ENCODE peak calls at places on chromosomes 3 and 15, in seven cellular contexts. One of them, this sample, is unnamed.

GRCh38 chr3:124701687-124702086 is 28.6 kb upstream of the UMPS start:
- DNase-seq in GDM1: no peak
- DNase-seq in ovary: no peak
- DNase-seq in OCI-LY7: no peak
- DNase-seq in naive thymus-derived CD4-positive, alpha-beta T cell: no peak
- DNase-seq in AG04450: peak
- DNase-seq in aorta: no peak
- DNase-seq in this sample: no peak

GRCh38 chr3:12155833-12156232 is 2.9 kb downstream of the TIMP4 start:
- DNase-seq in GDM1: no peak
- DNase-seq in ovary: no peak
- DNase-seq in OCI-LY7: no peak
- DNase-seq in naive thymus-derived CD4-positive, alpha-beta T cell: no peak
- DNase-seq in AG04450: no peak
- DNase-seq in aorta: no peak
- DNase-seq in this sample: no peak

GRCh38 chr15:82570721-82571519 is 30.7 kb upstream of the RPS17 start:
- DNase-seq in GDM1: no peak
- DNase-seq in ovary: no peak
- DNase-seq in OCI-LY7: no peak
- DNase-seq in naive thymus-derived CD4-positive, alpha-beta T cell: no peak
- DNase-seq in AG04450: no peak
- DNase-seq in aorta: peak
- DNase-seq in this sample: no peak

GRCh38 chr3:132593241-132593949 is 3.7 kb upstream of the ACKR4 start:
- DNase-seq in GDM1: no peak
- DNase-seq in ovary: no peak
- DNase-seq in OCI-LY7: no peak
- DNase-seq in naive thymus-derived CD4-positive, alpha-beta T cell: no peak
- DNase-seq in AG04450: no peak
- DNase-seq in aorta: no peak
- DNase-seq in this sample: no peak

GRCh38 chr15:35958021-35958420 is 412.1 kb upstream of the DPH6 start:
- DNase-seq in GDM1: no peak
- DNase-seq in ovary: no peak
- DNase-seq in OCI-LY7: no peak
- DNase-seq in naive thymus-derived CD4-positive, alpha-beta T cell: no peak
- DNase-seq in AG04450: no peak
- DNase-seq in aorta: no peak
- DNase-seq in this sample: no peak

GRCh38 chr15:41899854-41900442 is 6.1 kb upstream of the SPTBN5 start:
- DNase-seq in GDM1: no peak
- DNase-seq in ovary: no peak
- DNase-seq in OCI-LY7: no peak
- DNase-seq in naive thymus-derived CD4-positive, alpha-beta T cell: no peak
- DNase-seq in AG04450: no peak
- DNase-seq in aorta: no peak
- DNase-seq in this sample: no peak

GRCh38 chr15:40536501-40536900 is 28.3 kb downstream of the CCDC32 start:
- DNase-seq in GDM1: no peak
- DNase-seq in ovary: peak
- DNase-seq in OCI-LY7: no peak
- DNase-seq in naive thymus-derived CD4-positive, alpha-beta T cell: no peak
- DNase-seq in AG04450: peak
- DNase-seq in aorta: no peak
- DNase-seq in this sample: no peak

GRCh38 chr15:25710184-25710583 is 152.9 kb downstream of the ATP10A start:
- DNase-seq in GDM1: no peak
- DNase-seq in ovary: no peak
- DNase-seq in OCI-LY7: peak
- DNase-seq in naive thymus-derived CD4-positive, alpha-beta T cell: no peak
- DNase-seq in AG04450: no peak
- DNase-seq in aorta: no peak
- DNase-seq in this sample: no peak

GRCh38 chr3:97960561-97961275 is 11.5 kb downstream of the RIOX2 start:
- DNase-seq in GDM1: no peak
- DNase-seq in ovary: no peak
- DNase-seq in OCI-LY7: no peak
- DNase-seq in naive thymus-derived CD4-positive, alpha-beta T cell: no peak
- DNase-seq in AG04450: no peak
- DNase-seq in aorta: no peak
- DNase-seq in this sample: no peak

GRCh38 chr3:186664119-186664495 is 1.7 kb upstream of the HRG start:
- DNase-seq in GDM1: no peak
- DNase-seq in ovary: no peak
- DNase-seq in OCI-LY7: no peak
- DNase-seq in naive thymus-derived CD4-positive, alpha-beta T cell: no peak
- DNase-seq in AG04450: no peak
- DNase-seq in aorta: no peak
- DNase-seq in this sample: no peak

GRCh38 chr15:31870336-31871158 is 159.8 kb upstream of the CHRNA7 start:
- DNase-seq in GDM1: peak
- DNase-seq in ovary: peak
- DNase-seq in OCI-LY7: peak
- DNase-seq in naive thymus-derived CD4-positive, alpha-beta T cell: peak
- DNase-seq in AG04450: no peak
- DNase-seq in aorta: peak
- DNase-seq in this sample: peak

GRCh38 chr15:92848852-92849598 is 51.1 kb upstream of the CHD2 start:
- DNase-seq in GDM1: no peak
- DNase-seq in ovary: no peak
- DNase-seq in OCI-LY7: peak
- DNase-seq in naive thymus-derived CD4-positive, alpha-beta T cell: peak
- DNase-seq in AG04450: peak
- DNase-seq in aorta: no peak
- DNase-seq in this sample: no peak

GRCh38 chr3:13588221-13588701 is 39.3 kb downstream of the FBLN2 start:
- DNase-seq in GDM1: no peak
- DNase-seq in ovary: no peak
- DNase-seq in OCI-LY7: no peak
- DNase-seq in naive thymus-derived CD4-positive, alpha-beta T cell: no peak
- DNase-seq in AG04450: no peak
- DNase-seq in aorta: no peak
- DNase-seq in this sample: no peak

GRCh38 chr15:64096486-64097431 is 977 bp downstream of the SNX1 start:
- DNase-seq in GDM1: no peak
- DNase-seq in ovary: no peak
- DNase-seq in OCI-LY7: peak
- DNase-seq in naive thymus-derived CD4-positive, alpha-beta T cell: no peak
- DNase-seq in AG04450: no peak
- DNase-seq in aorta: no peak
- DNase-seq in this sample: no peak

GRCh38 chr3:54891540-54891897 is 36.3 kb downstream of the LRTM1 start:
- DNase-seq in GDM1: no peak
- DNase-seq in ovary: peak
- DNase-seq in OCI-LY7: no peak
- DNase-seq in naive thymus-derived CD4-positive, alpha-beta T cell: no peak
- DNase-seq in AG04450: peak
- DNase-seq in aorta: peak
- DNase-seq in this sample: peak

GRCh38 chr3:119586707-119587317 is 7.5 kb downstream of the ADPRH start:
- DNase-seq in GDM1: no peak
- DNase-seq in ovary: no peak
- DNase-seq in OCI-LY7: no peak
- DNase-seq in naive thymus-derived CD4-positive, alpha-beta T cell: no peak
- DNase-seq in AG04450: no peak
- DNase-seq in aorta: no peak
- DNase-seq in this sample: no peak

GRCh38 chr3:9250236-9250635 is 790 bp upstream of the SRGAP3 start:
- DNase-seq in GDM1: no peak
- DNase-seq in ovary: no peak
- DNase-seq in OCI-LY7: no peak
- DNase-seq in naive thymus-derived CD4-positive, alpha-beta T cell: no peak
- DNase-seq in AG04450: no peak
- DNase-seq in aorta: no peak
- DNase-seq in this sample: no peak

GRCh38 chr15:88982304-88982945 is 69.2 kb upstream of the MFGE8 start:
- DNase-seq in GDM1: no peak
- DNase-seq in ovary: peak
- DNase-seq in OCI-LY7: peak
- DNase-seq in naive thymus-derived CD4-positive, alpha-beta T cell: no peak
- DNase-seq in AG04450: no peak
- DNase-seq in aorta: peak
- DNase-seq in this sample: no peak

GRCh38 chr15:74399511-74400312 is 32.3 kb upstream of the CYP11A1 start:
- DNase-seq in GDM1: peak
- DNase-seq in ovary: no peak
- DNase-seq in OCI-LY7: peak
- DNase-seq in naive thymus-derived CD4-positive, alpha-beta T cell: peak
- DNase-seq in AG04450: no peak
- DNase-seq in aorta: no peak
- DNase-seq in this sample: no peak

GRCh38 chr3:108190346-108190745 is 31.9 kb downstream of the IFT57 start:
- DNase-seq in GDM1: no peak
- DNase-seq in ovary: no peak
- DNase-seq in OCI-LY7: no peak
- DNase-seq in naive thymus-derived CD4-positive, alpha-beta T cell: no peak
- DNase-seq in AG04450: no peak
- DNase-seq in aorta: no peak
- DNase-seq in this sample: no peak

GRCh38 chr3:78765671-78766485 is 1001.9 kb downstream of the ROBO1 start:
- DNase-seq in GDM1: no peak
- DNase-seq in ovary: no peak
- DNase-seq in OCI-LY7: no peak
- DNase-seq in naive thymus-derived CD4-positive, alpha-beta T cell: no peak
- DNase-seq in AG04450: no peak
- DNase-seq in aorta: no peak
- DNase-seq in this sample: no peak

GRCh38 chr3:119316313-119316670 is 22.1 kb downstream of the ARHGAP31 start:
- DNase-seq in GDM1: no peak
- DNase-seq in ovary: no peak
- DNase-seq in OCI-LY7: no peak
- DNase-seq in naive thymus-derived CD4-positive, alpha-beta T cell: no peak
- DNase-seq in AG04450: no peak
- DNase-seq in aorta: no peak
- DNase-seq in this sample: no peak

GRCh38 chr15:71110800-71111565 is 4.3 kb upstream of the THSD4 start:
- DNase-seq in GDM1: no peak
- DNase-seq in ovary: no peak
- DNase-seq in OCI-LY7: no peak
- DNase-seq in naive thymus-derived CD4-positive, alpha-beta T cell: no peak
- DNase-seq in AG04450: no peak
- DNase-seq in aorta: no peak
- DNase-seq in this sample: no peak

GRCh38 chr3:100556656-100557310 is 52.6 kb upstream of the ADGRG7 start:
- DNase-seq in GDM1: no peak
- DNase-seq in ovary: no peak
- DNase-seq in OCI-LY7: no peak
- DNase-seq in naive thymus-derived CD4-positive, alpha-beta T cell: no peak
- DNase-seq in AG04450: peak
- DNase-seq in aorta: no peak
- DNase-seq in this sample: no peak

GRCh38 chr3:18112976-18113766 is 312.0 kb downstream of the SATB1 start:
- DNase-seq in GDM1: no peak
- DNase-seq in ovary: no peak
- DNase-seq in OCI-LY7: no peak
- DNase-seq in naive thymus-derived CD4-positive, alpha-beta T cell: no peak
- DNase-seq in AG04450: no peak
- DNase-seq in aorta: no peak
- DNase-seq in this sample: no peak

GRCh38 chr3:72810063-72810462 is 38.2 kb downstream of the SHQ1 start:
- DNase-seq in GDM1: no peak
- DNase-seq in ovary: no peak
- DNase-seq in OCI-LY7: no peak
- DNase-seq in naive thymus-derived CD4-positive, alpha-beta T cell: no peak
- DNase-seq in AG04450: no peak
- DNase-seq in aorta: no peak
- DNase-seq in this sample: no peak